ENCODE peak calls at places on chromosome 22, in six cellular contexts. One of them, this sample, is unnamed.
A peak's percentile ranks its signal among the peaks of the same experiment; 100 is the strongest.

GRCh38 chr22:47172771-47173534 is 410.5 kb downstream of the TBC1D22A start:
- DNase-seq in stimulated activated CD8-positive, alpha-beta memory T cell treated with anti-CD3 and anti-CD28 coated beads, Interleukin-15, amount 100 ng/mL, for 1 hour: no peak
- DNase-seq in mucosa of gallbladder: no peak
- DNase-seq in H4: no peak
- DNase-seq in HFFc6: no peak
- DNase-seq in esophagus squamous epithelium: no peak
- DNase-seq in this sample: no peak

GRCh38 chr22:47094861-47095330 is 332.4 kb downstream of the TBC1D22A start:
- DNase-seq in H4: no peak
- DNase-seq in HFFc6: peak; percentile 26
- DNase-seq in esophagus squamous epithelium: no peak
- DNase-seq in mucosa of gallbladder: no peak
- DNase-seq in stimulated activated CD8-positive, alpha-beta memory T cell treated with anti-CD3 and anti-CD28 coated beads, Interleukin-15, amount 100 ng/mL, for 1 hour: no peak
- DNase-seq in this sample: no peak

GRCh38 chr22:35987487-35987886 is 41.1 kb downstream of the RBFOX2 start:
- DNase-seq in stimulated activated CD8-positive, alpha-beta memory T cell treated with anti-CD3 and anti-CD28 coated beads, Interleukin-15, amount 100 ng/mL, for 1 hour: no peak
- DNase-seq in mucosa of gallbladder: no peak
- DNase-seq in H4: no peak
- DNase-seq in HFFc6: no peak
- DNase-seq in esophagus squamous epithelium: no peak
- DNase-seq in this sample: no peak

GRCh38 chr22:23862103-23862502 is 4.4 kb downstream of the SLC2A11 start:
- DNase-seq in stimulated activated CD8-positive, alpha-beta memory T cell treated with anti-CD3 and anti-CD28 coated beads, Interleukin-15, amount 100 ng/mL, for 1 hour: no peak
- DNase-seq in HFFc6: peak; percentile 36
- DNase-seq in mucosa of gallbladder: no peak
- DNase-seq in H4: peak; percentile 24
- DNase-seq in esophagus squamous epithelium: no peak
- DNase-seq in this sample: peak; percentile 16

GRCh38 chr22:37248251-37248650 is 4.2 kb upstream of the RAC2 start:
- DNase-seq in esophagus squamous epithelium: no peak
- DNase-seq in mucosa of gallbladder: no peak
- DNase-seq in H4: no peak
- DNase-seq in stimulated activated CD8-positive, alpha-beta memory T cell treated with anti-CD3 and anti-CD28 coated beads, Interleukin-15, amount 100 ng/mL, for 1 hour: no peak
- DNase-seq in HFFc6: no peak
- DNase-seq in this sample: no peak

GRCh38 chr22:32823024-32823730 is 21.7 kb downstream of the TIMP3 start:
- DNase-seq in stimulated activated CD8-positive, alpha-beta memory T cell treated with anti-CD3 and anti-CD28 coated beads, Interleukin-15, amount 100 ng/mL, for 1 hour: no peak
- DNase-seq in esophagus squamous epithelium: no peak
- DNase-seq in H4: peak; percentile 15
- DNase-seq in HFFc6: no peak
- DNase-seq in mucosa of gallbladder: no peak
- DNase-seq in this sample: no peak

GRCh38 chr22:49238181-49239141 is 589.2 kb downstream of the BRD1 start:
- DNase-seq in esophagus squamous epithelium: no peak
- DNase-seq in mucosa of gallbladder: no peak
- DNase-seq in stimulated activated CD8-positive, alpha-beta memory T cell treated with anti-CD3 and anti-CD28 coated beads, Interleukin-15, amount 100 ng/mL, for 1 hour: no peak
- DNase-seq in HFFc6: no peak
- DNase-seq in H4: no peak
- DNase-seq in this sample: no peak

GRCh38 chr22:37174964-37175363 is 13.1 kb downstream of the C1QTNF6 start:
- DNase-seq in H4: no peak
- DNase-seq in mucosa of gallbladder: no peak
- DNase-seq in stimulated activated CD8-positive, alpha-beta memory T cell treated with anti-CD3 and anti-CD28 coated beads, Interleukin-15, amount 100 ng/mL, for 1 hour: no peak
- DNase-seq in HFFc6: no peak
- DNase-seq in esophagus squamous epithelium: no peak
- DNase-seq in this sample: no peak

GRCh38 chr22:29023172-29023796 is 38.3 kb downstream of the C22orf31 start:
- DNase-seq in stimulated activated CD8-positive, alpha-beta memory T cell treated with anti-CD3 and anti-CD28 coated beads, Interleukin-15, amount 100 ng/mL, for 1 hour: no peak
- DNase-seq in esophagus squamous epithelium: no peak
- DNase-seq in mucosa of gallbladder: no peak
- DNase-seq in HFFc6: no peak
- DNase-seq in H4: no peak
- DNase-seq in this sample: no peak

GRCh38 chr22:39234867-39235687 is 9.7 kb downstream of the PDGFB start:
- DNase-seq in H4: no peak
- DNase-seq in stimulated activated CD8-positive, alpha-beta memory T cell treated with anti-CD3 and anti-CD28 coated beads, Interleukin-15, amount 100 ng/mL, for 1 hour: no peak
- DNase-seq in mucosa of gallbladder: peak; percentile 88
- DNase-seq in esophagus squamous epithelium: no peak
- DNase-seq in HFFc6: no peak
- DNase-seq in this sample: no peak

GRCh38 chr22:31616315-31616980 is 45.6 kb downstream of the PISD start:
- DNase-seq in HFFc6: no peak
- DNase-seq in mucosa of gallbladder: no peak
- DNase-seq in H4: no peak
- DNase-seq in esophagus squamous epithelium: no peak
- DNase-seq in stimulated activated CD8-positive, alpha-beta memory T cell treated with anti-CD3 and anti-CD28 coated beads, Interleukin-15, amount 100 ng/mL, for 1 hour: no peak
- DNase-seq in this sample: no peak

GRCh38 chr22:29315286-29316195 is at the start of gene RASL10A:
- DNase-seq in stimulated activated CD8-positive, alpha-beta memory T cell treated with anti-CD3 and anti-CD28 coated beads, Interleukin-15, amount 100 ng/mL, for 1 hour: no peak
- DNase-seq in esophagus squamous epithelium: no peak
- DNase-seq in mucosa of gallbladder: no peak
- DNase-seq in HFFc6: no peak
- DNase-seq in H4: no peak
- DNase-seq in this sample: no peak

GRCh38 chr22:39251762-39252460 is 7.1 kb upstream of the PDGFB start:
- DNase-seq in mucosa of gallbladder: no peak
- DNase-seq in H4: peak; percentile 81
- DNase-seq in HFFc6: no peak
- DNase-seq in esophagus squamous epithelium: no peak
- DNase-seq in stimulated activated CD8-positive, alpha-beta memory T cell treated with anti-CD3 and anti-CD28 coated beads, Interleukin-15, amount 100 ng/mL, for 1 hour: no peak
- DNase-seq in this sample: no peak

GRCh38 chr22:47748887-47749286 is 986.4 kb downstream of the TBC1D22A start:
- DNase-seq in esophagus squamous epithelium: no peak
- DNase-seq in stimulated activated CD8-positive, alpha-beta memory T cell treated with anti-CD3 and anti-CD28 coated beads, Interleukin-15, amount 100 ng/mL, for 1 hour: no peak
- DNase-seq in H4: no peak
- DNase-seq in mucosa of gallbladder: no peak
- DNase-seq in HFFc6: no peak
- DNase-seq in this sample: no peak

GRCh38 chr22:24803064-24803542 is 2.9 kb upstream of the SGSM1 start:
- DNase-seq in esophagus squamous epithelium: no peak
- DNase-seq in HFFc6: peak; percentile 12
- DNase-seq in H4: no peak
- DNase-seq in stimulated activated CD8-positive, alpha-beta memory T cell treated with anti-CD3 and anti-CD28 coated beads, Interleukin-15, amount 100 ng/mL, for 1 hour: peak; percentile 44
- DNase-seq in mucosa of gallbladder: peak; percentile 48
- DNase-seq in this sample: no peak

GRCh38 chr22:44406581-44407403 is 91.2 kb downstream of the RTL6 start:
- DNase-seq in mucosa of gallbladder: no peak
- DNase-seq in stimulated activated CD8-positive, alpha-beta memory T cell treated with anti-CD3 and anti-CD28 coated beads, Interleukin-15, amount 100 ng/mL, for 1 hour: no peak
- DNase-seq in H4: no peak
- DNase-seq in HFFc6: no peak
- DNase-seq in esophagus squamous epithelium: no peak
- DNase-seq in this sample: no peak

GRCh38 chr22:22535662-22536061 is 15.6 kb upstream of the ZNF280A start:
- DNase-seq in H4: no peak
- DNase-seq in mucosa of gallbladder: no peak
- DNase-seq in esophagus squamous epithelium: no peak
- DNase-seq in stimulated activated CD8-positive, alpha-beta memory T cell treated with anti-CD3 and anti-CD28 coated beads, Interleukin-15, amount 100 ng/mL, for 1 hour: no peak
- DNase-seq in HFFc6: no peak
- DNase-seq in this sample: no peak

GRCh38 chr22:43860831-43861230 is 1.5 kb downstream of the SULT4A1 start:
- DNase-seq in esophagus squamous epithelium: no peak
- DNase-seq in mucosa of gallbladder: no peak
- DNase-seq in HFFc6: no peak
- DNase-seq in H4: no peak
- DNase-seq in stimulated activated CD8-positive, alpha-beta memory T cell treated with anti-CD3 and anti-CD28 coated beads, Interleukin-15, amount 100 ng/mL, for 1 hour: no peak
- DNase-seq in this sample: no peak

GRCh38 chr22:33726294-33726711 is 194.0 kb downstream of the LARGE1 start:
- DNase-seq in HFFc6: peak; percentile 25
- DNase-seq in H4: no peak
- DNase-seq in mucosa of gallbladder: peak; percentile 10
- DNase-seq in esophagus squamous epithelium: no peak
- DNase-seq in stimulated activated CD8-positive, alpha-beta memory T cell treated with anti-CD3 and anti-CD28 coated beads, Interleukin-15, amount 100 ng/mL, for 1 hour: no peak
- DNase-seq in this sample: no peak

GRCh38 chr22:44049369-44050231 is 25.5 kb downstream of the PARVB start:
- DNase-seq in stimulated activated CD8-positive, alpha-beta memory T cell treated with anti-CD3 and anti-CD28 coated beads, Interleukin-15, amount 100 ng/mL, for 1 hour: no peak
- DNase-seq in H4: no peak
- DNase-seq in esophagus squamous epithelium: no peak
- DNase-seq in HFFc6: no peak
- DNase-seq in mucosa of gallbladder: no peak
- DNase-seq in this sample: no peak

GRCh38 chr22:41308544-41308947 is 7.2 kb downstream of the ZC3H7B start:
- DNase-seq in stimulated activated CD8-positive, alpha-beta memory T cell treated with anti-CD3 and anti-CD28 coated beads, Interleukin-15, amount 100 ng/mL, for 1 hour: no peak
- DNase-seq in H4: no peak
- DNase-seq in mucosa of gallbladder: no peak
- DNase-seq in esophagus squamous epithelium: no peak
- DNase-seq in HFFc6: no peak
- DNase-seq in this sample: no peak

GRCh38 chr22:44580756-44581435 is 82.9 kb upstream of the RTL6 start:
- DNase-seq in HFFc6: no peak
- DNase-seq in esophagus squamous epithelium: no peak
- DNase-seq in mucosa of gallbladder: no peak
- DNase-seq in H4: no peak
- DNase-seq in stimulated activated CD8-positive, alpha-beta memory T cell treated with anti-CD3 and anti-CD28 coated beads, Interleukin-15, amount 100 ng/mL, for 1 hour: no peak
- DNase-seq in this sample: no peak

GRCh38 chr22:23180301-23180892 is at the start of gene BCR:
- DNase-seq in stimulated activated CD8-positive, alpha-beta memory T cell treated with anti-CD3 and anti-CD28 coated beads, Interleukin-15, amount 100 ng/mL, for 1 hour: peak; percentile 17
- DNase-seq in H4: no peak
- DNase-seq in esophagus squamous epithelium: no peak
- DNase-seq in HFFc6: no peak
- DNase-seq in mucosa of gallbladder: peak; percentile 63
- DNase-seq in this sample: peak; percentile 11

GRCh38 chr22:48278620-48279464 is 1516.4 kb downstream of the TBC1D22A start:
- DNase-seq in HFFc6: no peak
- DNase-seq in esophagus squamous epithelium: no peak
- DNase-seq in mucosa of gallbladder: no peak
- DNase-seq in H4: no peak
- DNase-seq in stimulated activated CD8-positive, alpha-beta memory T cell treated with anti-CD3 and anti-CD28 coated beads, Interleukin-15, amount 100 ng/mL, for 1 hour: no peak
- DNase-seq in this sample: no peak

GRCh38 chr22:28207281-28208030 is 288.4 kb upstream of the PITPNB start:
- DNase-seq in stimulated activated CD8-positive, alpha-beta memory T cell treated with anti-CD3 and anti-CD28 coated beads, Interleukin-15, amount 100 ng/mL, for 1 hour: no peak
- DNase-seq in H4: no peak
- DNase-seq in HFFc6: no peak
- DNase-seq in esophagus squamous epithelium: no peak
- DNase-seq in mucosa of gallbladder: no peak
- DNase-seq in this sample: no peak

GRCh38 chr22:26590525-26590858 is 560 bp upstream of the TPST2 start:
- DNase-seq in mucosa of gallbladder: no peak
- DNase-seq in HFFc6: peak; percentile 22
- DNase-seq in H4: no peak
- DNase-seq in esophagus squamous epithelium: no peak
- DNase-seq in stimulated activated CD8-positive, alpha-beta memory T cell treated with anti-CD3 and anti-CD28 coated beads, Interleukin-15, amount 100 ng/mL, for 1 hour: no peak
- DNase-seq in this sample: no peak

GRCh38 chr22:49825944-49826602 is 1.6 kb downstream of the BRD1 start:
- DNase-seq in H4: no peak
- DNase-seq in HFFc6: peak; percentile 39
- DNase-seq in stimulated activated CD8-positive, alpha-beta memory T cell treated with anti-CD3 and anti-CD28 coated beads, Interleukin-15, amount 100 ng/mL, for 1 hour: peak; percentile 38
- DNase-seq in esophagus squamous epithelium: no peak
- DNase-seq in mucosa of gallbladder: peak; percentile 24
- DNase-seq in this sample: no peak

GRCh38 chr22:24067587-24068376 is 56.7 kb downstream of the CABIN1 start:
- DNase-seq in HFFc6: no peak
- DNase-seq in mucosa of gallbladder: peak; percentile 61
- DNase-seq in H4: no peak
- DNase-seq in stimulated activated CD8-positive, alpha-beta memory T cell treated with anti-CD3 and anti-CD28 coated beads, Interleukin-15, amount 100 ng/mL, for 1 hour: no peak
- DNase-seq in esophagus squamous epithelium: no peak
- DNase-seq in this sample: no peak